ENCODE peak calls at places on chromosomes 5 and 9, in four cellular contexts. One of them, this sample, is unnamed.

GRCh38 chr5:73448072-73448432 is 525 bp downstream of the FOXD1 start:
- DNase-seq in IMR-90: no peak
- DNase-seq in stimulated activated CD4-positive, alpha-beta T cell treated with anti-CD3 and anti-CD28 coated beads, Interleukin-4, amount 100 ng/mL, for 24 hours: no peak
- DNase-seq in hippocampal formation: no peak
- DNase-seq in this sample: peak

GRCh38 chr9:136501686-136502085 is 18.8 kb upstream of the SEC16A start:
- DNase-seq in IMR-90: no peak
- DNase-seq in stimulated activated CD4-positive, alpha-beta T cell treated with anti-CD3 and anti-CD28 coated beads, Interleukin-4, amount 100 ng/mL, for 24 hours: no peak
- DNase-seq in hippocampal formation: no peak
- DNase-seq in this sample: no peak

GRCh38 chr5:83470920-83471404 is 582 bp upstream of the VCAN start:
- DNase-seq in IMR-90: no peak
- DNase-seq in stimulated activated CD4-positive, alpha-beta T cell treated with anti-CD3 and anti-CD28 coated beads, Interleukin-4, amount 100 ng/mL, for 24 hours: no peak
- DNase-seq in hippocampal formation: no peak
- DNase-seq in this sample: no peak

GRCh38 chr5:64074533-64074932 is 91.1 kb upstream of the RNF180 start:
- DNase-seq in IMR-90: peak
- DNase-seq in stimulated activated CD4-positive, alpha-beta T cell treated with anti-CD3 and anti-CD28 coated beads, Interleukin-4, amount 100 ng/mL, for 24 hours: no peak
- DNase-seq in hippocampal formation: peak
- DNase-seq in this sample: no peak

GRCh38 chr9:105475302-105475701 is 27.5 kb downstream of the FSD1L start:
- DNase-seq in IMR-90: peak
- DNase-seq in stimulated activated CD4-positive, alpha-beta T cell treated with anti-CD3 and anti-CD28 coated beads, Interleukin-4, amount 100 ng/mL, for 24 hours: no peak
- DNase-seq in hippocampal formation: peak
- DNase-seq in this sample: no peak

GRCh38 chr5:58012801-58013315 is 447.0 kb downstream of the PLK2 start:
- DNase-seq in IMR-90: no peak
- DNase-seq in stimulated activated CD4-positive, alpha-beta T cell treated with anti-CD3 and anti-CD28 coated beads, Interleukin-4, amount 100 ng/mL, for 24 hours: no peak
- DNase-seq in hippocampal formation: no peak
- DNase-seq in this sample: no peak

GRCh38 chr9:114771901-114772300 is 33.9 kb downstream of the TNFSF15 start:
- DNase-seq in IMR-90: no peak
- DNase-seq in stimulated activated CD4-positive, alpha-beta T cell treated with anti-CD3 and anti-CD28 coated beads, Interleukin-4, amount 100 ng/mL, for 24 hours: no peak
- DNase-seq in hippocampal formation: no peak
- DNase-seq in this sample: no peak

GRCh38 chr9:106420511-106420944 is 442.4 kb upstream of the ZNF462 start:
- DNase-seq in IMR-90: no peak
- DNase-seq in stimulated activated CD4-positive, alpha-beta T cell treated with anti-CD3 and anti-CD28 coated beads, Interleukin-4, amount 100 ng/mL, for 24 hours: no peak
- DNase-seq in hippocampal formation: no peak
- DNase-seq in this sample: no peak

GRCh38 chr9:124720429-124721108 is 50.5 kb downstream of the NR6A1 start:
- DNase-seq in IMR-90: no peak
- DNase-seq in stimulated activated CD4-positive, alpha-beta T cell treated with anti-CD3 and anti-CD28 coated beads, Interleukin-4, amount 100 ng/mL, for 24 hours: no peak
- DNase-seq in hippocampal formation: no peak
- DNase-seq in this sample: no peak

GRCh38 chr5:72452515-72453259 is 54.5 kb downstream of the ZNF366 start:
- DNase-seq in IMR-90: peak
- DNase-seq in stimulated activated CD4-positive, alpha-beta T cell treated with anti-CD3 and anti-CD28 coated beads, Interleukin-4, amount 100 ng/mL, for 24 hours: no peak
- DNase-seq in hippocampal formation: no peak
- DNase-seq in this sample: peak

GRCh38 chr9:93667006-93667405 is 90.6 kb downstream of the PHF2 start:
- DNase-seq in IMR-90: no peak
- DNase-seq in stimulated activated CD4-positive, alpha-beta T cell treated with anti-CD3 and anti-CD28 coated beads, Interleukin-4, amount 100 ng/mL, for 24 hours: no peak
- DNase-seq in hippocampal formation: no peak
- DNase-seq in this sample: peak

GRCh38 chr9:15578719-15579118 is 25.9 kb downstream of the CCDC171 start:
- DNase-seq in IMR-90: peak
- DNase-seq in stimulated activated CD4-positive, alpha-beta T cell treated with anti-CD3 and anti-CD28 coated beads, Interleukin-4, amount 100 ng/mL, for 24 hours: no peak
- DNase-seq in hippocampal formation: no peak
- DNase-seq in this sample: no peak

GRCh38 chr5:108168915-108169314 is 213.0 kb downstream of the FBXL17 start:
- DNase-seq in IMR-90: no peak
- DNase-seq in stimulated activated CD4-positive, alpha-beta T cell treated with anti-CD3 and anti-CD28 coated beads, Interleukin-4, amount 100 ng/mL, for 24 hours: no peak
- DNase-seq in hippocampal formation: peak
- DNase-seq in this sample: no peak

GRCh38 chr5:76269259-76269958 is 133.7 kb upstream of the IQGAP2 start:
- DNase-seq in IMR-90: no peak
- DNase-seq in stimulated activated CD4-positive, alpha-beta T cell treated with anti-CD3 and anti-CD28 coated beads, Interleukin-4, amount 100 ng/mL, for 24 hours: peak
- DNase-seq in hippocampal formation: no peak
- DNase-seq in this sample: no peak

GRCh38 chr5:21219255-21219654 is 1231.3 kb upstream of the CDH18 start:
- DNase-seq in IMR-90: no peak
- DNase-seq in stimulated activated CD4-positive, alpha-beta T cell treated with anti-CD3 and anti-CD28 coated beads, Interleukin-4, amount 100 ng/mL, for 24 hours: no peak
- DNase-seq in hippocampal formation: no peak
- DNase-seq in this sample: no peak

GRCh38 chr5:13188393-13188792 is 756.1 kb downstream of the DNAH5 start:
- DNase-seq in IMR-90: no peak
- DNase-seq in stimulated activated CD4-positive, alpha-beta T cell treated with anti-CD3 and anti-CD28 coated beads, Interleukin-4, amount 100 ng/mL, for 24 hours: no peak
- DNase-seq in hippocampal formation: no peak
- DNase-seq in this sample: no peak

GRCh38 chr9:20191239-20191840 is 402.5 kb upstream of the SLC24A2 start:
- DNase-seq in IMR-90: no peak
- DNase-seq in stimulated activated CD4-positive, alpha-beta T cell treated with anti-CD3 and anti-CD28 coated beads, Interleukin-4, amount 100 ng/mL, for 24 hours: no peak
- DNase-seq in hippocampal formation: no peak
- DNase-seq in this sample: no peak

GRCh38 chr5:42874621-42875198 is 63.0 kb upstream of the SELENOP start:
- DNase-seq in IMR-90: no peak
- DNase-seq in stimulated activated CD4-positive, alpha-beta T cell treated with anti-CD3 and anti-CD28 coated beads, Interleukin-4, amount 100 ng/mL, for 24 hours: no peak
- DNase-seq in hippocampal formation: no peak
- DNase-seq in this sample: no peak

GRCh38 chr9:128192601-128193371 is 1.4 kb upstream of the CIZ1 start:
- DNase-seq in IMR-90: peak
- DNase-seq in stimulated activated CD4-positive, alpha-beta T cell treated with anti-CD3 and anti-CD28 coated beads, Interleukin-4, amount 100 ng/mL, for 24 hours: no peak
- DNase-seq in hippocampal formation: no peak
- DNase-seq in this sample: peak

GRCh38 chr5:60177596-60177995 is 284.1 kb upstream of the PDE4D start:
- DNase-seq in IMR-90: no peak
- DNase-seq in stimulated activated CD4-positive, alpha-beta T cell treated with anti-CD3 and anti-CD28 coated beads, Interleukin-4, amount 100 ng/mL, for 24 hours: no peak
- DNase-seq in hippocampal formation: no peak
- DNase-seq in this sample: no peak

GRCh38 chr9:93118863-93119702 is 15.0 kb downstream of the NINJ1 start:
- DNase-seq in IMR-90: no peak
- DNase-seq in stimulated activated CD4-positive, alpha-beta T cell treated with anti-CD3 and anti-CD28 coated beads, Interleukin-4, amount 100 ng/mL, for 24 hours: no peak
- DNase-seq in hippocampal formation: no peak
- DNase-seq in this sample: peak